ENCODE peak calls at places on chromosomes 4 and X, in nine cellular contexts. T is WTC11; X is KG1; B is activated CD4-positive, CD25-positive, alpha-beta regulatory T cell; R is activated gamma-delta T cell treated with anti-CD3 and anti-CD28 coated beads, Interleukin-2, amount 50 U/mL, for 16 hours; G is GM20000; W is activated CD4-positive, alpha-beta T cell treated with anti-CD3 and anti-CD28 coated beads for 1 hour; K is stimulated activated CD4-positive, alpha-beta T cell treated with anti-CD3 and anti-CD28 coated beads, Interleukin-2, amount 100 ng/mL, for 24 hours; S is GM19239. P is an unnamed sample.

GRCh38 chrX:11886745-11887144 is 128.7 kb downstream of the MSL3 start:
- DNase-seq in T (no peak), X (no peak), B (no peak), R (no peak), G (no peak), W (no peak), K (no peak), S (no peak), P (no peak)

GRCh38 chr4:98519268-98519993 is 139.0 kb downstream of the TSPAN5 start:
- DNase-seq in T (no peak), X (no peak), B (no peak), R (no peak), G (no peak), W (no peak), K (no peak), S (no peak), P (no peak)

GRCh38 chr4:13711233-13711775 is 83.8 kb upstream of the BOD1L1 start:
- DNase-seq in T (no peak), X (no peak), B (no peak), R (no peak), G (no peak), W (no peak), K (no peak), S (no peak), P (no peak)

GRCh38 chrX:108070891-108071290 is 20.5 kb downstream of the PSMD10 start:
- DNase-seq in T (no peak), X (no peak), B (no peak), R (no peak), G (no peak), W (no peak), K (no peak), S (no peak), P (no peak)

GRCh38 chr4:84499065-84499982 is at the start of gene NKX6-1:
- DNase-seq in T (peak; percentile 96), X (no peak), B (no peak), R (no peak), G (peak; percentile 34), W (no peak), K (peak; percentile 29), S (no peak), P (no peak)

GRCh38 chrX:63920875-63921274 is 135.9 kb upstream of the ARHGEF9 start:
- DNase-seq in T (no peak), X (no peak), B (no peak), R (no peak), G (peak; percentile 2), W (no peak), K (no peak), S (no peak), P (no peak)

GRCh38 chr4:77022581-77023133 is 53.1 kb downstream of the CCNI start:
- DNase-seq in T (peak; percentile 52), X (no peak), B (no peak), R (no peak), G (no peak), W (no peak), K (no peak), S (no peak), P (no peak)

GRCh38 chr4:116926631-116927295 is 158.6 kb downstream of the TRAM1L1 start:
- DNase-seq in T (no peak), X (no peak), B (no peak), R (no peak), G (no peak), W (no peak), K (no peak), S (no peak), P (no peak)

GRCh38 chr4:69878250-69878649 is 18.3 kb upstream of the SULT1E1 start:
- DNase-seq in T (no peak), X (no peak), B (no peak), R (no peak), G (no peak), W (no peak), K (no peak), S (no peak), P (no peak)

GRCh38 chr4:38069271-38069760 is 109.1 kb downstream of the PTTG2 start:
- DNase-seq in T (peak; percentile 53), X (no peak), B (no peak), R (no peak), G (peak; percentile 34), W (no peak), K (peak; percentile 21), S (no peak), P (peak; percentile 16)

GRCh38 chr4:74370912-74371311 is 6.0 kb downstream of the EREG start:
- DNase-seq in T (peak; percentile 38), X (no peak), B (no peak), R (no peak), G (peak; percentile 42), W (no peak), K (no peak), S (no peak), P (no peak)

GRCh38 chr4:126465341-126465740 is 1150.6 kb downstream of the FAT4 start:
- DNase-seq in T (no peak), X (no peak), B (no peak), R (no peak), G (no peak), W (no peak), K (no peak), S (no peak), P (no peak)

P was measured in activated T-helper 2 cell treated with anti-CD3 and anti-CD28 coated beads, Interferon-gamma antibody, Interleukin-2, Interleukin-4, amounts not matched to agents 10 μg/mL and 5 μg/mL and 100 μg/mL, durations not matched to agents 14 hours and 24 hours and 36 hours.